ENCODE peak calls at places on chromosome 16, in nine cellular contexts. T is DND-41; Y is tibial artery; I is dorsolateral prefrontal cortex; K is brain microvascular endothelial cell; J is CD8-positive, alpha-beta T cell; Q is IMR-90; W is heart left ventricle; M is right lobe of liver. D is an unnamed sample.

GRCh38 chr16:4870138-4870671 is 22.9 kb downstream of the UBN1 start:
- DNase-seq in W (no peak), Y (no peak), K (no peak), J (no peak), Q (no peak), I (no peak), T (no peak), M (no peak), D (no peak)

GRCh38 chr16:69927056-69927757 is 23.9 kb upstream of the CLEC18A start:
- DNase-seq in J (no peak), Q (peak), T (no peak), K (peak), W (peak), Y (peak), I (no peak), M (no peak), D (no peak)

GRCh38 chr16:57039148-57039812 is 49.9 kb downstream of the NLRC5 start:
- DNase-seq in K (peak), M (no peak), I (no peak), W (no peak), Q (peak), T (peak), J (no peak), Y (no peak), D (no peak)

GRCh38 chr16:80526418-80527061 is 14.3 kb upstream of the DYNLRB2 start:
- DNase-seq in K (peak), T (peak), I (no peak), J (peak), M (peak), W (peak), Y (no peak), Q (peak), D (peak)

GRCh38 chr16:71501562-71501961 is 12.4 kb upstream of the ZNF19 start:
- DNase-seq in M (no peak), T (no peak), J (no peak), I (no peak), Y (no peak), Q (no peak), W (no peak), K (no peak), D (no peak)

GRCh38 chr16:64926476-64926875 is 195.4 kb downstream of the CDH11 start:
- DNase-seq in W (no peak), M (no peak), Q (no peak), T (no peak), J (no peak), I (no peak), Y (no peak), K (no peak), D (no peak)

GRCh38 chr16:2526135-2526534 is 5.1 kb downstream of the CEMP1 start:
- DNase-seq in K (no peak), I (no peak), W (no peak), Y (no peak), M (peak), T (no peak), J (no peak), Q (no peak), D (no peak)

GRCh38 chr16:30670072-30670824 is 12.0 kb downstream of the FBRS start:
- DNase-seq in Y (no peak), W (no peak), M (no peak), T (no peak), I (no peak), J (no peak), Q (no peak), K (no peak), D (no peak)

GRCh38 chr16:65323655-65324237 is 201.9 kb upstream of the CDH11 start:
- DNase-seq in M (no peak), Q (no peak), T (peak), I (no peak), J (no peak), Y (no peak), W (no peak), K (no peak), D (no peak)

GRCh38 chr16:69796285-69797118 is 34.4 kb downstream of the WWP2 start:
- DNase-seq in Q (peak), M (no peak), W (peak), T (peak), K (peak), Y (no peak), J (no peak), I (no peak), D (no peak)

GRCh38 chr16:74929636-74930035 is 55.3 kb downstream of the WDR59 start:
- DNase-seq in M (no peak), I (no peak), J (no peak), Y (no peak), T (no peak), W (no peak), Q (no peak), K (no peak), D (no peak)
- H3K27ac ChIP-seq in M (no peak), I (no peak), J (no peak), Y (no peak), T (no peak), W (no peak), Q (no peak), K (no peak), D (no peak)

GRCh38 chr16:58933186-58933585 is 199.1 kb upstream of the GOT2 start:
- DNase-seq in Y (no peak), M (no peak), W (no peak), K (no peak), J (no peak), Q (no peak), I (no peak), T (no peak), D (no peak)

DNA sequence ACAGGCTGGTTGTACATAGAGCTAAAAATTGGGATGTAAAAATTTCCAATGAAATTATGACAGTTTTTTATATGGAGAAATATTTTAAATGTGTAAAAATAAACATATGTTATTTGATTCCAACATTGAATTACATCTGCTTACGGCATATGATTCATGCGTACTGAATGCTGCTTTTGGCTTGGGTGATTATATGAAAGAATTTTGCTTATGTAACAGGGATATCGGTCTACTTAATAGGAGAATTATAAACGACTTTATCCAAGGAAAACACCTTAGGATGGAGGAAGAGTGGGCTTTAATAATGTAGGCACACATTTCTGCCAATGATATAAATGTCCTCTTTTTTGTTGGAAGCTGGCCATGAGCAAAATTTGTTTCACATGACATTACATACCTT is 197.3 kb upstream of the GOT2 start:
- DNase-seq in T (no peak), M (no peak), Q (no peak), W (no peak), I (no peak), K (no peak), J (no peak), Y (no peak), D (no peak)
- TF ChIP-seq CTCF in T (no peak), M (no peak), Q (no peak), W (no peak), I (no peak), K (no peak), J (no peak), Y (no peak), D (no peak)

DNA sequence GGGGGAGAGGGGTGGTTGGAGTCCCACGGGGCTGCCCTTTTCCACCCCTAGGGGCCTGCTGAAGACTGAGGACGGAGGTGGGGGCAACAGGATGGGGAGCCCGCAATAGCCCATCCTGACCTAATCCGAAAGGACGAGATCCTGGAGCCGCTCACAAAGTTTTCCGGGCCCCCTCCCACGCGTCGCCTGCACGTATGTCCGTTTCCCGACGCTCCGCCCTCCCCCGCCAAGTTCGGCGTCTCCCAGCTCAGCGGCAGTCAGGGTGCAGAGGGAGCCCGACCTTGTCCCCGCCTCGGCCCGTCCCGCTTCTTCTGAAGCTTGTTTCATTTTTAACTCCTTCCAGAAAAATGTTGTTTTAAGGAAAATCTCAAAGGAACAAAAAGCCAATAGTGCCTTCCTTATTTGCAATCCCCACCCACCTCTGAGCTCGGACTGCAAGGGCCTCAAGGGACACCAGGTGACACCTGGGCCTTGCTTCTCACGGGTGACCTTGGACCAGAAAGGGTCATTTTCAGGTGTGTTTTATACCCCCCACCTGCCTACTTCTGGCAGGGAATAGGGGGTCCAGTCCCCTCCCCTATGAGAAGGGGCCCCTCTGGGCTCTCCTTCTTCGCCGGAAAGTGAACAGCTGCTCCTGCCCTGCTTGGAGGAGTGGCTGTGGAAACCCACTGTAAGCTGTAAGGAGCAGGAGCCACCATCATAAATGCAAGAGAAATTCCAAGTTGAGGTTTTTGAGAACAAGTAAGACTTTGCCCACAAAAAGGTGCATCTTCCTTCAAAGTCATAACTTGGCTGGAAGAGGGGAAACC is 3.4 kb upstream of the ZNF423 start:
- DNase-seq in J (no peak), Q (no peak), K (no peak), W (peak), M (peak), Y (peak), I (no peak), T (no peak), D (no peak)
- H3K27ac ChIP-seq in J (no peak), Q (no peak), K (no peak), W (peak), M (peak), Y (peak), I (peak), T (no peak), D (no peak)

GRCh38 chr16:59412275-59412841 is 678.2 kb upstream of the GOT2 start:
- DNase-seq in M (no peak), J (no peak), Q (peak), K (peak), T (no peak), I (no peak), Y (no peak), W (no peak), D (no peak)
- TF ChIP-seq CTCF in M (peak), J (no peak), Q (peak), K (peak), T (peak), I (peak), Y (no peak), W (no peak), D (no peak)

DNA sequence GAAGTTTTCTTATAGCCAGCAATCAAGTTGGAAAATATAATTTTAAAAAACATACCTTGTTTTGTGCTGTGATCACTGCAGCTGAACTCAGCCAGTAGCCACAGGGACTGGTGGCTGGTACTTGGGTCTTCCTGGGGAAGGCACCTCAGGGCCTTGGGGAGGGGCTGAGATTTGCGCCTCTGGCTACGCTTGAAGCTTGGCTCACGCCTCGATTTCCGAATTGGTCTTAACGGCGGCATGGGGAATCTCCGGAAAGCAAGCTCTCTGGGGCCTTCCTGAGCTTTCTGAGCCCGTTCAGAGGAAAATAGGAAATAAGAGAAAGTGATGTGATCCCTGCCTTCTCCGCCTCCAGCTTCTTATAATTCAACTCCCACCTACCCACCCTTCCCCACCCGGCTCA is 11.3 kb upstream of the USP7 start:
- DNase-seq in Y (no peak), J (no peak), W (no peak), M (no peak), Q (no peak), T (no peak), K (no peak), I (no peak), D (no peak)
- H3K27ac ChIP-seq in Y (no peak), J (no peak), W (no peak), M (no peak), Q (no peak), T (no peak), K (no peak), I (no peak), D (no peak)